ENCODE peak calls at places on chromosomes 2 and 18, in five cellular contexts. One of them, this sample, is unnamed.

GRCh38 chr2:42223822-42224268 is 54.7 kb downstream of the EML4 start:
- DNase-seq in C1 segment of cervical spinal cord: no peak
- DNase-seq in hypothalamus: no peak
- DNase-seq in HFF-Myc: no peak
- DNase-seq in fibroblast of mammary gland: peak; percentile 35
- DNase-seq in this sample: peak; percentile 28

GRCh38 chr2:165428996-165429395 is 40.5 kb upstream of the CSRNP3 start:
- DNase-seq in HFF-Myc: no peak
- DNase-seq in hypothalamus: no peak
- DNase-seq in fibroblast of mammary gland: peak; percentile 51
- DNase-seq in C1 segment of cervical spinal cord: no peak
- DNase-seq in this sample: no peak

GRCh38 chr2:160301420-160301819 is 101.3 kb upstream of the ITGB6 start:
- DNase-seq in hypothalamus: no peak
- DNase-seq in fibroblast of mammary gland: peak; percentile 67
- DNase-seq in HFF-Myc: no peak
- DNase-seq in C1 segment of cervical spinal cord: no peak
- DNase-seq in this sample: no peak

GRCh38 chr2:74724496-74724895 is 70.4 kb downstream of the SEMA4F start:
- DNase-seq in fibroblast of mammary gland: no peak
- DNase-seq in HFF-Myc: no peak
- DNase-seq in C1 segment of cervical spinal cord: no peak
- DNase-seq in hypothalamus: no peak
- DNase-seq in this sample: no peak

GRCh38 chr2:228599297-228599696 is 417.8 kb upstream of the SPHKAP start:
- DNase-seq in fibroblast of mammary gland: no peak
- DNase-seq in C1 segment of cervical spinal cord: no peak
- DNase-seq in HFF-Myc: no peak
- DNase-seq in hypothalamus: no peak
- DNase-seq in this sample: no peak

GRCh38 chr18:74497308-74497640 is 1.1 kb downstream of the CNDP2 start:
- DNase-seq in hypothalamus: no peak
- DNase-seq in HFF-Myc: no peak
- DNase-seq in fibroblast of mammary gland: no peak
- DNase-seq in C1 segment of cervical spinal cord: no peak
- DNase-seq in this sample: no peak

GRCh38 chr2:44680424-44680971 is 261.0 kb upstream of the SIX3 start:
- DNase-seq in HFF-Myc: no peak
- DNase-seq in hypothalamus: no peak
- DNase-seq in C1 segment of cervical spinal cord: no peak
- DNase-seq in fibroblast of mammary gland: no peak
- DNase-seq in this sample: no peak

GRCh38 chr2:45962522-45962921 is 311.0 kb downstream of the PRKCE start:
- DNase-seq in fibroblast of mammary gland: peak; percentile 89
- DNase-seq in HFF-Myc: peak; percentile 79
- DNase-seq in hypothalamus: no peak
- DNase-seq in C1 segment of cervical spinal cord: no peak
- DNase-seq in this sample: peak; percentile 66

GRCh38 chr2:113357071-113357470 is 78.3 kb upstream of the PAX8 start:
- DNase-seq in fibroblast of mammary gland: no peak
- DNase-seq in C1 segment of cervical spinal cord: no peak
- DNase-seq in hypothalamus: no peak
- DNase-seq in HFF-Myc: no peak
- DNase-seq in this sample: no peak

GRCh38 chr2:175621847-175622246 is 380.2 kb downstream of the LNPK start:
- DNase-seq in hypothalamus: no peak
- DNase-seq in fibroblast of mammary gland: no peak
- DNase-seq in HFF-Myc: no peak
- DNase-seq in C1 segment of cervical spinal cord: no peak
- DNase-seq in this sample: no peak

GRCh38 chr18:5986257-5986909 is 91.1 kb upstream of the TMEM200C start:
- DNase-seq in fibroblast of mammary gland: no peak
- DNase-seq in HFF-Myc: no peak
- DNase-seq in hypothalamus: no peak
- DNase-seq in C1 segment of cervical spinal cord: no peak
- DNase-seq in this sample: no peak

GRCh38 chr2:34025196-34025595 is 426.1 kb upstream of the FAM98A start:
- DNase-seq in fibroblast of mammary gland: no peak
- DNase-seq in C1 segment of cervical spinal cord: no peak
- DNase-seq in HFF-Myc: no peak
- DNase-seq in hypothalamus: no peak
- DNase-seq in this sample: no peak

GRCh38 chr2:226483143-226483542 is 316.5 kb downstream of the IRS1 start:
- DNase-seq in fibroblast of mammary gland: no peak
- DNase-seq in C1 segment of cervical spinal cord: no peak
- DNase-seq in HFF-Myc: no peak
- DNase-seq in hypothalamus: no peak
- DNase-seq in this sample: peak; percentile 29

GRCh38 chr18:32011193-32011592 is 7.4 kb upstream of the RNF125 start:
- DNase-seq in hypothalamus: no peak
- DNase-seq in fibroblast of mammary gland: no peak
- DNase-seq in C1 segment of cervical spinal cord: no peak
- DNase-seq in HFF-Myc: no peak
- DNase-seq in this sample: no peak

GRCh38 chr2:216786676-216787075 is 73.2 kb downstream of the TNP1 start:
- DNase-seq in C1 segment of cervical spinal cord: no peak
- DNase-seq in HFF-Myc: no peak
- DNase-seq in fibroblast of mammary gland: no peak
- DNase-seq in hypothalamus: no peak
- DNase-seq in this sample: no peak

GRCh38 chr2:182763311-182763912 is 47.4 kb downstream of the DNAJC10 start:
- DNase-seq in fibroblast of mammary gland: peak; percentile 52
- DNase-seq in HFF-Myc: no peak
- DNase-seq in hypothalamus: no peak
- DNase-seq in C1 segment of cervical spinal cord: no peak
- DNase-seq in this sample: peak; percentile 62

GRCh38 chr2:237924164-237924534 is 42.7 kb upstream of the UBE2F start:
- DNase-seq in hypothalamus: no peak
- DNase-seq in C1 segment of cervical spinal cord: no peak
- DNase-seq in HFF-Myc: no peak
- DNase-seq in fibroblast of mammary gland: no peak
- DNase-seq in this sample: no peak

GRCh38 chr2:188293601-188294482 is 2.2 kb downstream of the GULP1 start:
- DNase-seq in C1 segment of cervical spinal cord: no peak
- DNase-seq in fibroblast of mammary gland: peak; percentile 79
- DNase-seq in hypothalamus: peak; percentile 12
- DNase-seq in HFF-Myc: peak; percentile 61
- DNase-seq in this sample: peak; percentile 80